ENCODE peak calls at places on chromosomes 6 and 20, in nine cellular contexts. X is GM20000; F is lower lobe of right lung; W is neural crest cell; J is NCI-H1105; A is CD4-positive, alpha-beta T cell; H is mesothelial cell of epicardium; G is activated CD4-positive, alpha-beta T cell treated with anti-CD3 and anti-CD28 coated beads for 24 hours; C is SJSA1. I is an unnamed sample.
A peak's percentile ranks its signal among the peaks of the same experiment; 100 is the strongest.

GRCh38 chr6:168213121-168213524 is 106.5 kb downstream of the DACT2 start:
- DNase-seq in X (no peak), F (no peak), W (no peak), J (no peak), A (no peak), H (no peak), G (no peak), C (no peak), I (peak; percentile 39)

GRCh38 chr20:32999603-33000250 is 4.5 kb downstream of the SUN5 start:
- DNase-seq in X (no peak), F (no peak), W (no peak), J (no peak), A (no peak), H (no peak), G (no peak), C (no peak), I (no peak)

GRCh38 chr6:134420638-134421181 is 102.8 kb upstream of the SGK1 start:
- DNase-seq in X (no peak), F (no peak), W (no peak), J (no peak), A (no peak), H (no peak), G (no peak), C (peak; percentile 92), I (no peak)

GRCh38 chr6:112651239-112651638 is 304.1 kb downstream of the RFPL4B start:
- DNase-seq in X (no peak), F (no peak), W (no peak), J (no peak), A (no peak), H (no peak), G (no peak), C (no peak), I (no peak)

GRCh38 chr6:148969679-148970078 is 222.8 kb downstream of the UST start:
- DNase-seq in X (no peak), F (no peak), W (no peak), J (no peak), A (no peak), H (no peak), G (no peak), C (peak; percentile 87), I (no peak)

GRCh38 chr6:142671791-142672190 is 273.2 kb downstream of the HIVEP2 start:
- DNase-seq in X (no peak), F (no peak), W (no peak), J (no peak), A (no peak), H (no peak), G (no peak), C (no peak), I (no peak)

GRCh38 chr6:54267798-54268197 is 40.4 kb upstream of the TINAG start:
- DNase-seq in X (peak; percentile 3), F (no peak), W (no peak), J (peak; percentile 31), A (no peak), H (no peak), G (no peak), C (no peak), I (peak; percentile 46)

GRCh38 chr20:56427797-56428196 is 15.7 kb downstream of the CASS4 start:
- DNase-seq in X (no peak), F (no peak), W (no peak), J (no peak), A (no peak), H (no peak), G (no peak), C (no peak), I (no peak)

GRCh38 chr20:9119776-9120175 is 50.9 kb downstream of the PLCB4 start:
- DNase-seq in X (no peak), F (no peak), W (no peak), J (peak; percentile 62), A (no peak), H (no peak), G (no peak), C (no peak), I (no peak)

GRCh38 chr20:44174996-44175766 is 11.8 kb downstream of the JPH2 start:
- DNase-seq in X (no peak), F (no peak), W (no peak), J (no peak), A (no peak), H (no peak), G (no peak), C (no peak), I (no peak)

I was measured in right lobe of liver.